ENCODE peak calls at places on chromosome 12, in seven cellular contexts. L is psoas muscle; Y is Calu3; G is kidney glomerular epithelial cell; X is head of caudate nucleus; V is H4; Z is stimulated activated CD4-positive, alpha-beta T cell treated with anti-CD3 and anti-CD28 coated beads, Interleukin-1b, Interleukin-23, amount 100 ng/mL, for 48 hours. C is an unnamed sample.

GRCh38 chr12:131871677-131872076 is 22.7 kb upstream of the ULK1 start:
- DNase-seq in V (no peak), Z (no peak), X (no peak), G (no peak), L (no peak), Y (no peak), C (no peak)

GRCh38 chr12:14643247-14643646 is 53.2 kb downstream of the GUCY2C start:
- DNase-seq in Z (no peak), X (no peak), Y (no peak), G (no peak), V (no peak), L (no peak), C (no peak)

GRCh38 chr12:65721541-65722190 is 102.6 kb upstream of the HMGA2 start:
- DNase-seq in G (no peak), Y (no peak), X (no peak), Z (no peak), L (no peak), V (no peak), C (no peak)

GRCh38 chr12:55938826-55939501 is 8.0 kb downstream of the DGKA start:
- DNase-seq in G (no peak), V (no peak), X (no peak), Z (peak), L (no peak), Y (no peak), C (no peak)

GRCh38 chr12:9701380-9702154 is 31.3 kb downstream of the CLECL1 start:
- DNase-seq in V (no peak), Z (no peak), L (no peak), X (no peak), G (no peak), Y (no peak), C (no peak)

GRCh38 chr12:83996671-83997070 is 915.9 kb downstream of the SLC6A15 start:
- DNase-seq in V (no peak), X (no peak), Z (no peak), G (no peak), L (no peak), Y (no peak), C (no peak)

GRCh38 chr12:62292761-62293446 is 32.7 kb downstream of the USP15 start:
- DNase-seq in G (no peak), Y (no peak), Z (no peak), X (no peak), V (no peak), L (no peak), C (no peak)

GRCh38 chr12:104166465-104166864 is 28.5 kb upstream of the NFYB start:
- DNase-seq in Z (no peak), V (no peak), Y (no peak), G (no peak), L (no peak), X (no peak), C (no peak)

GRCh38 chr12:94305293-94305957 is 154.2 kb downstream of the CEP83 start:
- DNase-seq in V (peak), Y (no peak), L (no peak), Z (peak), X (no peak), G (no peak), C (no peak)

GRCh38 chr12:124386661-124387509 is 92.0 kb downstream of the RFLNA start:
- DNase-seq in X (no peak), V (no peak), Y (no peak), L (peak), G (no peak), Z (no peak), C (no peak)

GRCh38 chr12:52347016-52347415 is 20.3 kb downstream of the KRT85 start:
- DNase-seq in Z (no peak), Y (no peak), V (no peak), X (no peak), L (no peak), G (no peak), C (no peak)

GRCh38 chr12:15728118-15728598 is 61.0 kb downstream of the EPS8 start:
- DNase-seq in X (no peak), G (peak), Y (no peak), Z (no peak), V (peak), L (no peak), C (no peak)

GRCh38 chr12:54300732-54301427 is at the start of gene NFE2:
- DNase-seq in Z (no peak), G (peak), Y (peak), X (peak), L (peak), V (peak), C (peak)

GRCh38 chr12:109844983-109845841 is 12.0 kb upstream of the TRPV4 start:
- DNase-seq in V (peak), X (peak), Z (peak), G (peak), Y (peak), L (peak), C (peak)

GRCh38 chr12:104699489-104700194 is 242.9 kb downstream of the CHST11 start:
- DNase-seq in V (no peak), L (no peak), Z (peak), X (no peak), G (no peak), Y (no peak), C (no peak)

GRCh38 chr12:24539646-24540045 is 409.3 kb downstream of the BCAT1 start:
- DNase-seq in V (no peak), X (no peak), Z (no peak), G (no peak), Y (no peak), L (no peak), C (no peak)

GRCh38 chr12:66934289-66934688 is 255.4 kb upstream of the GRIP1 start:
- DNase-seq in Y (no peak), V (no peak), L (no peak), X (no peak), Z (no peak), G (no peak), C (no peak)

GRCh38 chr12:114694436-114695304 is 10.7 kb upstream of the TBX3 start:
- DNase-seq in V (no peak), L (no peak), G (no peak), Z (no peak), Y (no peak), X (no peak), C (no peak)

GRCh38 chr12:23950011-23950774 is 723 bp upstream of the SOX5 start:
- DNase-seq in G (no peak), Z (no peak), X (peak), Y (no peak), L (no peak), V (no peak), C (peak)

GRCh38 chr12:57452181-57452936 is 2.7 kb upstream of the INHBE start:
- DNase-seq in X (peak), Y (no peak), V (peak), G (no peak), Z (peak), L (peak), C (no peak)

GRCh38 chr12:51419473-51420228 is 5.0 kb upstream of the SLC4A8 start:
- DNase-seq in L (no peak), V (no peak), G (no peak), X (no peak), Z (no peak), Y (no peak), C (no peak)

GRCh38 chr12:82058197-82058596 is 299.0 kb upstream of the PPFIA2 start:
- DNase-seq in V (no peak), G (no peak), X (no peak), Y (no peak), Z (no peak), L (no peak), C (no peak)

GRCh38 chr12:122602456-122602855 is 75.4 kb downstream of the KNTC1 start:
- DNase-seq in Y (no peak), Z (no peak), G (no peak), X (no peak), V (no peak), L (no peak), C (no peak)

GRCh38 chr12:53381739-53382630 is 2.0 kb downstream of the SP1 start:
- DNase-seq in X (peak), Y (peak), V (peak), L (peak), G (peak), Z (peak), C (peak)

GRCh38 chr12:93790472-93791152 is 113.4 kb downstream of the CRADD start:
- DNase-seq in V (peak), G (peak), X (no peak), Y (peak), L (no peak), Z (peak), C (peak)

GRCh38 chr12:108449478-108449877 is 65.6 kb upstream of the FICD start:
- DNase-seq in Y (no peak), L (no peak), V (peak), Z (no peak), G (no peak), X (no peak), C (no peak)

GRCh38 chr12:121723200-121723599 is 10.6 kb downstream of the TMEM120B start:
- DNase-seq in L (no peak), Z (no peak), G (no peak), V (no peak), X (no peak), Y (no peak), C (no peak)

GRCh38 chr12:24561411-24561871 is 387.5 kb downstream of the BCAT1 start:
- DNase-seq in L (no peak), G (peak), V (peak), X (no peak), Y (no peak), Z (no peak), C (no peak)

GRCh38 chr12:125245601-125246345 is 180.5 kb downstream of the AACS start:
- DNase-seq in Y (no peak), X (peak), Z (no peak), G (no peak), V (no peak), L (no peak), C (no peak)

GRCh38 chr12:98291828-98292227 is 223.6 kb upstream of the TMPO start:
- DNase-seq in G (no peak), Y (no peak), Z (no peak), L (no peak), V (no peak), X (no peak), C (no peak)

GRCh38 chr12:104494816-104495158 is 38.0 kb downstream of the CHST11 start:
- DNase-seq in Z (no peak), X (no peak), Y (no peak), L (no peak), G (no peak), V (no peak), C (no peak)

GRCh38 chr12:3132636-3133409 is 55.6 kb downstream of the TSPAN9 start:
- DNase-seq in Z (no peak), Y (no peak), L (no peak), G (no peak), V (no peak), X (no peak), C (no peak)

GRCh38 chr12:49974231-49974675 is 1.5 kb downstream of the AQP6 start:
- DNase-seq in L (peak), Z (no peak), Y (no peak), G (peak), V (no peak), X (peak), C (peak)

GRCh38 chr12:96587691-96588090 is 98.3 kb downstream of the CFAP54 start:
- DNase-seq in Y (no peak), G (no peak), V (no peak), X (no peak), L (no peak), Z (no peak), C (no peak)

GRCh38 chr12:49843411-49843810 is 505 bp upstream of the BCDIN3D start:
- DNase-seq in Y (no peak), X (no peak), V (no peak), G (no peak), Z (no peak), L (no peak), C (no peak)

GRCh38 chr12:62006076-62006732 is 254.0 kb upstream of the USP15 start:
- DNase-seq in G (peak), Y (peak), V (peak), L (no peak), X (peak), Z (peak), C (peak)

GRCh38 chr12:45401008-45401407 is 185.1 kb downstream of the ANO6 start:
- DNase-seq in X (no peak), Z (no peak), L (no peak), Y (no peak), V (no peak), G (no peak), C (no peak)

C was measured in SW480.